ENCODE peak calls at places on chromosome 12, in four cellular contexts. B is C1 segment of cervical spinal cord, J is NCI-H1105 treated with DMSO at 0.1 percent for 48 hours, F is bronchial epithelial cell. D is an unnamed sample.

GRCh38 chr12:131831021-131831571 is 2.9 kb downstream of the MMP17 start:
- DNase-seq in B (peak), J (peak), F (no peak), D (no peak)

GRCh38 chr12:43292699-43293098 is 259.3 kb downstream of the ADAMTS20 start:
- DNase-seq in B (no peak), J (no peak), F (peak), D (no peak)

GRCh38 chr12:15208871-15209656 is 12.2 kb downstream of the RERG start:
- DNase-seq in B (no peak), J (no peak), F (peak), D (no peak)

GRCh38 chr12:49923035-49923644 is 19.4 kb upstream of the FAIM2 start:
- DNase-seq in B (no peak), J (no peak), F (no peak), D (peak)

GRCh38 chr12:1553987-1554982 is 40.1 kb downstream of the FBXL14 start:
- DNase-seq in B (no peak), J (no peak), F (no peak), D (no peak)

GRCh38 chr12:53232641-53233538 is 881 bp upstream of the RARG start:
- DNase-seq in B (peak), J (no peak), F (peak), D (no peak)

GRCh38 chr12:49296034-49296835 is 1.3 kb downstream of the PRPH start:
- DNase-seq in B (no peak), J (peak), F (peak), D (peak)

GRCh38 chr12:81591256-81591655 is 167.9 kb downstream of the PPFIA2 start:
- DNase-seq in B (no peak), J (no peak), F (no peak), D (no peak)